ENCODE peak calls at places on chromosome 22, in six cellular contexts. S is iPS DF 19.7; Y is A549; O is activated CD8-positive, alpha-beta memory T cell treated with anti-CD3 and anti-CD28 coated beads, Interleukin-2, amount 50 U/mL, for 48 hours; T is Ammon's horn; X is RKO. N is an unnamed sample.

GRCh38 chr22:27801616-27802388 is at the start of gene MN1:
- DNase-seq in S (no peak), Y (peak; percentile 65), O (peak; percentile 66), T (peak; percentile 74), X (no peak), N (no peak)

GRCh38 chr22:20390394-20390907 is 3.5 kb upstream of the ZNF74 start:
- DNase-seq in S (no peak), Y (no peak), O (no peak), T (no peak), X (no peak), N (no peak)

GRCh38 chr22:48692734-48693376 is 1134.8 kb downstream of the BRD1 start:
- DNase-seq in S (no peak), Y (no peak), O (no peak), T (no peak), X (no peak), N (no peak)

GRCh38 chr22:38214248-38215056 is 12.7 kb downstream of the MAFF start:
- DNase-seq in S (no peak), Y (no peak), O (peak; percentile 80), T (peak; percentile 61), X (no peak), N (no peak)

GRCh38 chr22:29096736-29097669 is 24.2 kb downstream of the KREMEN1 start:
- DNase-seq in S (no peak), Y (no peak), O (no peak), T (peak; percentile 57), X (no peak), N (no peak)

GRCh38 chr22:20354238-20354975 is 34.5 kb upstream of the DGCR6L start:
- DNase-seq in S (no peak), Y (no peak), O (no peak), T (no peak), X (no peak), N (no peak)

GRCh38 chr22:17779286-17780115 is 5.2 kb upstream of the BID start:
- DNase-seq in S (no peak), Y (no peak), O (peak; percentile 58), T (no peak), X (no peak), N (no peak)

GRCh38 chr22:35894937-35895708 is 133.5 kb downstream of the RBFOX2 start:
- DNase-seq in S (no peak), Y (no peak), O (no peak), T (peak; percentile 74), X (no peak), N (no peak)

GRCh38 chr22:38451404-38451803 is 3.6 kb downstream of the KCNJ4 start:
- DNase-seq in S (no peak), Y (no peak), O (no peak), T (no peak), X (no peak), N (no peak)

GRCh38 chr22:47194476-47195155 is 432.2 kb downstream of the TBC1D22A start:
- DNase-seq in S (no peak), Y (no peak), O (peak; percentile 8), T (no peak), X (no peak), N (no peak)